ENCODE peak calls at places on chromosomes 13 and 19, in four cellular contexts. W is ovary, L is H9, N is stomach. O is an unnamed sample. For H3K4me1, the result is how much of the 10 kb centered on the place peaks cover.

GRCh38 chr19:57105976-57106610 is 13.7 kb upstream of the USP29 start:
- DNase-seq in N (no peak), W (no peak), L (no peak), O (no peak)

GRCh38 chr19:10228925-10229324 is 2.2 kb downstream of the S1PR2 start:
- DNase-seq in N (no peak), L (peak), W (peak), O (no peak)

GRCh38 chr19:14004619-14005380 is 1.3 kb downstream of the RFX1 start:
- DNase-seq in L (no peak), W (no peak), N (peak), O (peak)

GRCh38 chr13:93298741-93299140 is 72.1 kb downstream of the GPC6 start:
- DNase-seq in L (no peak), W (no peak), N (no peak), O (no peak)

GRCh38 chr13:83691966-83692365 is 190.3 kb downstream of the SLITRK1 start:
- DNase-seq in L (no peak), N (no peak), W (no peak), O (no peak)

GRCh38 chr13:111518161-111518791 is 197.8 kb downstream of the TEX29 start:
- DNase-seq in N (no peak), W (no peak), L (peak), O (no peak)

GRCh38 chr19:50191270-50191669 is 12.2 kb upstream of the MYH14 start:
- DNase-seq in W (no peak), N (no peak), L (no peak), O (no peak)

GRCh38 chr19:7968796-7969559 is 25.5 kb upstream of the TIMM44 start:
- DNase-seq in N (no peak), L (no peak), W (no peak), O (peak)

GRCh38 chr13:112899618-112900600 is 69.1 kb upstream of the MCF2L start:
- DNase-seq in W (peak), N (no peak), L (peak), O (no peak)

GRCh38 chr19:55372316-55373081 is 2.2 kb upstream of the IL11 start:
- DNase-seq in W (no peak), L (no peak), N (no peak), O (no peak)

GRCh38 chr13:49023441-49023840 is 47.7 kb downstream of the FNDC3A start:
- DNase-seq in L (no peak), W (no peak), N (no peak), O (no peak)

GRCh38 chr19:6812612-6813011 is 40.1 kb downstream of the VAV1 start:
- DNase-seq in N (no peak), L (no peak), W (no peak), O (no peak)

GRCh38 chr13:46571189-46571901 is 18.4 kb downstream of the LRCH1 start:
- DNase-seq in W (no peak), N (no peak), L (no peak), O (no peak)

GRCh38 chr19:33194884-33195710 is 967 bp downstream of the LRP3 start:
- DNase-seq in W (peak), N (peak), L (no peak), O (no peak)

GRCh38 chr13:43546260-43546659 is 240.5 kb downstream of the ENOX1 start:
- DNase-seq in W (no peak), L (no peak), N (no peak), O (no peak)

GRCh38 chr13:113607477-113608245 is 23.1 kb downstream of the TFDP1 start:
- DNase-seq in W (no peak), L (no peak), N (peak), O (peak)

DNA sequence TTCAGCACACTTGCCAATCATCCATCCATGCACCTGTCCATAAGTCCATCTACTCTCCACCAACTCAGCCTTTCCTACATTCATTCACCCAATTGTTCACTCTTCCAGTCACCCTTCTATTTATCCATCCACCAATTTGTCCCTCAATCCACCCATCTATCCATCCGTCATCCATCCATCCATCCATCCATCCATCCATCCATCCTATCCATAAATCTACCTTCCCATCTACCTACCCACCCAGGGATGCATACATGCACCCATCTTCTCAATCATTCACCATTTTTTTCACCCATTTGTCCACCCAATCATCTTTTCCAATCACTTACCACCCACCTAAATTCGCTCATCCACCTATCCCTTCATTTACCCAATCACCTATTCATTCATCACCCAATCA is 14.6 kb upstream of the CEACAM20 start:
- DNase-seq in N (no peak), W (no peak), L (no peak), O (no peak)
- H3K4me1 ChIP-seq in N (under half), W (under half), L (under half), O (under half)

GRCh38 chr19:2228157-2229030 is 7.7 kb downstream of the PLEKHJ1 start:
- DNase-seq in N (no peak), L (no peak), W (no peak), O (no peak)

GRCh38 chr19:2227415-2228156 is 8.5 kb downstream of the PLEKHJ1 start:
- DNase-seq in L (no peak), N (no peak), W (no peak), O (no peak)

GRCh38 chr19:2230029-2230531 is 6.0 kb downstream of the PLEKHJ1 start:
- DNase-seq in L (no peak), W (no peak), N (no peak), O (no peak)

GRCh38 chr19:2230807-2231533 is 5.2 kb downstream of the PLEKHJ1 start:
- DNase-seq in L (no peak), N (no peak), W (no peak), O (no peak)

DNA sequence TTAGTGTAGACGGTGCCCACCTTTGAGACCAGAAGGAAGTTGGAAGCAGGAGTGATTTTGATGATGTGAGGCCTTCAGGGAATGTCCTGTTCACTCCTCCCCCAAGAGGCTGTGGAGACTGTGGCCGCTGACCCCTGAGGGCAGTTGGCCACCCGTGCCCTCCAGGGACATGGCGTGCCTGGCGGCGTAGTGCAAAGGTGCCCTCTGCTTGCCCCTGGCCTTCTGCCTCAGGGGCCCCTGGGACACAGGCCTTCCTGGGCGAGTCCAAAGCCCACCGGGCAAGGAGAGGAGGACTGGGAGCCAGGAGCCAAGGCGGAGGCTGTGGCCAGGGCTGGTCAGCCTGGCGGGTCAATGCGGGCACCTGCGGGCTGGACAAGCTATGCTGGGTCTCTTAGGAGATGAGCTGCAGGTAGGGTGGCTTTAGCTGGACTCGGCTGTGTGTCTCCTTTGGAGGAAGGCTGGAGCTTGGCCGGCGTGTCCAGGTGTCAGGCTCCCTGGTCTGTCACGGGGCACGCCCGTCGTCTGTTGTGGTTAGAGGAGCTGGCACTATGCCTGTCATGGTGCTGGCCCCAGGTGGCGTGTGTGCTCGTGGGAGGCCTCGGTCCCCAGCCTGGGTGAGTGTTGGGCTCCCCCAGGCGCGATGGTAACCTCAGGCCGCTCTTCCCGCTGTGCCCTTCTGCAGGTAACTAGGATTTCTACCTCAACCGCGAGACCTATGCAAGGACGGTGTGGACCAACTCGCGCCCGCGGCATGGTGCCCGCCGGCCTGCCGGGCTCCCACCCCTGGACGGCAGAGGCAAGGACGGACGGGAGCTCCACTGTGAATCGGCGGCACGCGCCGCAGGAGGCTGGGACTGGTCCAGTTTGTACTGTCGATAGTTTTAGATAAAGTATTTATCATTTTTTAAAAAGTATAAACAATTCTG is 6.8 kb downstream of the PLEKHJ1 start:
- DNase-seq in W (no peak), N (peak), L (no peak), O (no peak)
- TF ChIP-seq CTCF in W (no peak), N (no peak), L (no peak), O (no peak)

GRCh38 chr13:31245974-31246373 is 46.2 kb downstream of the B3GLCT start:
- DNase-seq in W (no peak), L (no peak), N (no peak), O (no peak)

GRCh38 chr13:31240921-31241320 is 41.1 kb downstream of the B3GLCT start:
- DNase-seq in W (no peak), N (no peak), L (no peak), O (no peak)

GRCh38 chr13:31246918-31247317 is 47.1 kb downstream of the B3GLCT start:
- DNase-seq in W (no peak), L (no peak), N (no peak), O (no peak)

GRCh38 chr13:31242342-31242741 is 42.6 kb downstream of the B3GLCT start:
- DNase-seq in W (no peak), L (no peak), N (no peak), O (no peak)

DNA sequence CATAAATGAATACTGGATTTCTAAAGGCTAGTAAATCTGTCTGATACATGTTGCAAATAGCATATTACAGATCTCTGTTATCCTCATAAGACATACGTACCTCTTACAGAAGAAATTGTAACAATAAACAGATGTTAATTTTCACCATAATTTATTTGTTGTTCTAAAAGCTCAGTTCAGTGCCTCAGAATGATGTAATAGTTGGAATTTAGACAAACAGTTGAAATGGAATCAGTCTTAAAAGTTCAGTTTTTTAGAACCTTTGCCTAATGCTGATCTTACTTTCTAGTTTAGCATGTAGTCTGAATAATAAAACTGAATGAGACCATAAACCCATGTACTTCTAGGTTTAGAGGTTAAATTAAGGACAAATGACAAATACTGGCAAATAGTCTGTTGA is 43.2 kb downstream of the B3GLCT start:
- DNase-seq in W (no peak), N (no peak), L (no peak), O (no peak)
- H3K4me1 ChIP-seq in W (under half), N (under half), L (under half), O (under half)

GRCh38 chr19:19525611-19526380 is 2.9 kb upstream of the YJEFN3 start:
- DNase-seq in L (no peak), W (no peak), N (no peak), O (no peak)
- TF ChIP-seq CTCF in L (no peak), W (no peak), N (no peak), O (no peak)

GRCh38 chr19:42428676-42429075 is 1.5 kb upstream of the LIPE start:
- DNase-seq in W (no peak), N (no peak), L (no peak), O (no peak)
- H3K4me1 ChIP-seq in W (under half), N (under half), L (under half), O (under half)

GRCh38 chr19:16514383-16515019 is 18.3 kb downstream of the C19orf44 start:
- DNase-seq in W (no peak), L (peak), N (no peak), O (no peak)
- TF ChIP-seq CTCF in W (no peak), L (peak), N (no peak), O (no peak)